ENCODE peak calls at places on chromosomes 13 and 19, in five cellular contexts. K is WERI-Rb-1, C is stomach, U is tibial nerve, W is choroid plexus epithelial cell. B is an unnamed sample.

GRCh38 chr19:43534811-43535761 is 2.1 kb downstream of the ZNF575 start:
- DNase-seq in C (peak; percentile 68), U (peak; percentile 60), K (peak; percentile 81), W (peak; percentile 75), B (peak; percentile 57)

GRCh38 chr19:23996549-23996948 is 81.9 kb downstream of the ZNF726 start:
- DNase-seq in K (no peak), U (no peak), W (peak; percentile 14), C (no peak), B (no peak)

GRCh38 chr19:16920816-16921529 is 32.2 kb downstream of the F2RL3 start:
- DNase-seq in K (no peak), W (peak; percentile 81), C (no peak), U (no peak), B (peak; percentile 98)

GRCh38 chr13:74573654-74574053 is 439.4 kb upstream of the KLF12 start:
- DNase-seq in K (peak; percentile 64), U (no peak), W (no peak), C (no peak), B (no peak)

GRCh38 chr13:45749026-45749759 is 47.1 kb downstream of the CBY2 start:
- DNase-seq in K (peak; percentile 74), U (no peak), C (no peak), W (no peak), B (no peak)

GRCh38 chr13:39603424-39603947 is 493 bp upstream of the LHFPL6 start:
- DNase-seq in C (no peak), K (peak; percentile 27), U (no peak), W (peak; percentile 39), B (peak; percentile 41)

GRCh38 chr13:78409172-78409571 is 194.2 kb downstream of the POU4F1 start:
- DNase-seq in W (no peak), K (no peak), C (no peak), U (no peak), B (no peak)

GRCh38 chr19:46392252-46392801 is 21.0 kb downstream of the CCDC8 start:
- DNase-seq in C (no peak), W (peak; percentile 71), K (no peak), U (no peak), B (no peak)

GRCh38 chr13:50386527-50387123 is 371.4 kb downstream of the KCNRG start:
- DNase-seq in K (peak; percentile 9), W (peak; percentile 78), C (no peak), U (peak; percentile 19), B (no peak)

GRCh38 chr13:36736119-36736726 is 62.4 kb downstream of the SERTM1 start:
- DNase-seq in W (peak; percentile 82), K (peak; percentile 32), C (peak; percentile 45), U (peak; percentile 64), B (peak; percentile 66)

GRCh38 chr19:54449701-54450069 is 686 bp downstream of the LENG8 start:
- DNase-seq in C (no peak), K (no peak), W (no peak), U (no peak), B (peak; percentile 32)

GRCh38 chr19:12884627-12884925 is 2.4 kb downstream of the KLF1 start:
- DNase-seq in K (no peak), C (no peak), W (no peak), U (no peak), B (no peak)

GRCh38 chr13:25869941-25870340 is 181.9 kb downstream of the SHISA2 start:
- DNase-seq in C (no peak), W (no peak), U (no peak), K (no peak), B (no peak)

GRCh38 chr19:48698046-48698445 is 2.3 kb downstream of the FUT2 start:
- DNase-seq in K (no peak), C (peak; percentile 87), U (no peak), W (peak; percentile 82), B (peak; percentile 37)

GRCh38 chr13:27405521-27406134 is 18.8 kb upstream of the GTF3A start:
- DNase-seq in C (no peak), W (no peak), U (no peak), K (no peak), B (peak; percentile 58)

GRCh38 chr19:38551450-38551813 is 66.3 kb downstream of the MAP4K1 start:
- DNase-seq in W (no peak), K (no peak), C (no peak), U (no peak), B (no peak)

GRCh38 chr13:24107955-24108614 is 52.4 kb upstream of the SPATA13 start:
- DNase-seq in U (no peak), K (no peak), W (no peak), C (no peak), B (peak; percentile 13)

GRCh38 chr13:112743451-112744305 is 53.8 kb downstream of the ATP11A start:
- DNase-seq in K (no peak), C (no peak), W (no peak), U (no peak), B (no peak)

GRCh38 chr19:9941236-9941635 is 4.9 kb upstream of the OLFM2 start:
- DNase-seq in U (no peak), C (no peak), K (no peak), W (no peak), B (no peak)

GRCh38 chr19:9941646-9942045 is 5.3 kb upstream of the OLFM2 start:
- DNase-seq in U (no peak), W (no peak), C (no peak), K (no peak), B (no peak)

GRCh38 chr19:9947441-9947840 is 11.1 kb upstream of the OLFM2 start:
- DNase-seq in C (no peak), W (no peak), U (no peak), K (no peak), B (no peak)

GRCh38 chr19:9943744-9944143 is 7.4 kb upstream of the OLFM2 start:
- DNase-seq in K (no peak), W (no peak), U (no peak), C (no peak), B (no peak)

GRCh38 chr19:9945319-9945966 is 9.1 kb upstream of the OLFM2 start:
- DNase-seq in C (peak; percentile 41), K (no peak), W (peak; percentile 92), U (peak; percentile 91), B (peak; percentile 70)
- TF ChIP-seq CTCF in C (no peak), K (no peak), W (no peak), U (no peak), B (no peak)

DNA sequence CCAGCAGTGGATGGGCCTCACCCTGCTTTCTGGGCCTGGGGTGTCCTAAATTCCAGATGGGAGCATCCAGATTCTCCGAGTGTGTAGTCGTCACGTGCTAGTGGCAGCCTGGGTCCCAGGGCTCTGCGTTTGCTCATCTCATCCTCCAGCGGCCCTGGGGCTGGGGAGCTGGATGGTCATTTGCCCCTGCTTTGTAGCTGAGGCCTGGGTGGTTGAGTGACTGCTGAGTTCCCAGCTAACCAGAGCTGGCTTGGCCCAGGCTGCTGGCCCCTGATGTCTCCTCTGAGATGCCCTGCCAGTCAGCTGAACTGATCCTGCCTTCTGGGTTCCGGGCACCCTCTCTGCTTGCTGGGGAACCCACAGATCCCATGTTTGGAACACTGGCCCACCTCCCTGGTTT is 22.5 kb upstream of the CRTC1 start:
- DNase-seq in C (no peak), U (no peak), K (no peak), W (no peak), B (no peak)
- H3K4me3 ChIP-seq in C (no peak overlapping the region), U (no peak overlapping the region), K (no peak overlapping the region), W (no peak overlapping the region), B (no peak overlapping the region)

GRCh38 chr19:8363803-8364771 is at the start of gene ANGPTL4:
- DNase-seq in C (peak; percentile 82), W (peak; percentile 81), K (peak; percentile 74), U (peak; percentile 75), B (peak; percentile 80)
- TF ChIP-seq CTCF in C (peak; percentile 10), W (peak; percentile 31), K (peak; percentile 53), U (no peak), B (peak; percentile 3)

DNA sequence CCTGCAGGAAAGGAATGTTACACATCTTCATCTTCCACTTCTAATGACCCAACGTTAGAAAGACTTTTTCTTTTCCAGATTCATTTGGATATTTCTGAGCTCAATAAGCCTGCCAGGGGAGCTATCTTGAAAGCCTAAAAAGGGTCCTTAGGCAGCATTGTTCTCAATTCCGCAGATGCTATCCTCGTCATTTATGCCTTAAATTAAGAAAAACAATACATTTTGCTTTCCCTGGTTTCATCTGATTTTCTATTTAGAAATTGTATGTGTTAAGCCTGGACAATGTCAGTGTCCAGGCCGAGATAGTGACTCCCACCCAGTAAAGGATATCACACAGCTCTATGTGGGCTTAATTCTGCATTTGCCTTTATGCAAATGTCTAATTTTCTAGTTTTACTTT is 721.3 kb downstream of the DIAPH3 start:
- DNase-seq in C (no peak), K (no peak), W (no peak), U (no peak), B (no peak)
- H3K4me3 ChIP-seq in C (no peak overlapping the region), K (no peak overlapping the region), W (no peak overlapping the region), U (no peak overlapping the region), B (no peak overlapping the region)

DNA sequence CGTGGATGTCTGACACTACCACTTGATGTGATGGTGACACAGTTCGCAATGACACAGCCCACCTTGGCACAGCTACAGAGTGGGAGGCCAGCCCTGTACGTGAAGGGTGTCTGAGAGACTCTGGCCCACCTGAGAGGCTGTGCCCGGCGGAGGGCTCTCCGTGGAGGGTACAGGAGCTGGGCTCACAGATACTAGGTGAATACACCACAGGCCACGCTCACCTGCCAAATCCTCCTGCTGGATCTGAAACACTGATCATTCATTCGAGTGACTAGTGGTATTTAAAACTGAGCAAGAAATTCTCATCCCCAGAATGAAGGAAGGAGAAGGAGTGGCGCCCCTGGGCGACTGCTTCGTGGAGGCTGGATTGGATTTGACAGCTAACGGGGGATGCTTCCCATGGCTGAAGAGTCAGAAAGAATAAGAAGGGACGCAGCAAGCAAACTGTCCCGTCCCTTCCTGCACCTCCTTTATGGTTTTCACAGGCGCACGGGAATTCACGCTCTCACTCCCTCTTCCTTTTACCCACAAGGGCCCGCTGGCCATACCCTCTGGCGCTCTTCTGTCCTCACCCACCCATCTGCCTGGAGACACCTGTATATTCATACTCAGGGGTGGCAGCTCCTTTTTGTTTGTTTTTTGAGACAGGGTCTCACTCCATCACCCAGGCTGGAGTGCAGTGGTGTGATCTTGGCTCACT is 25.0 kb downstream of the CEBPG start:
- DNase-seq in K (no peak), U (no peak), C (no peak), W (no peak), B (no peak)
- TF ChIP-seq CTCF in K (no peak), U (no peak), C (no peak), W (no peak), B (no peak)

DNA sequence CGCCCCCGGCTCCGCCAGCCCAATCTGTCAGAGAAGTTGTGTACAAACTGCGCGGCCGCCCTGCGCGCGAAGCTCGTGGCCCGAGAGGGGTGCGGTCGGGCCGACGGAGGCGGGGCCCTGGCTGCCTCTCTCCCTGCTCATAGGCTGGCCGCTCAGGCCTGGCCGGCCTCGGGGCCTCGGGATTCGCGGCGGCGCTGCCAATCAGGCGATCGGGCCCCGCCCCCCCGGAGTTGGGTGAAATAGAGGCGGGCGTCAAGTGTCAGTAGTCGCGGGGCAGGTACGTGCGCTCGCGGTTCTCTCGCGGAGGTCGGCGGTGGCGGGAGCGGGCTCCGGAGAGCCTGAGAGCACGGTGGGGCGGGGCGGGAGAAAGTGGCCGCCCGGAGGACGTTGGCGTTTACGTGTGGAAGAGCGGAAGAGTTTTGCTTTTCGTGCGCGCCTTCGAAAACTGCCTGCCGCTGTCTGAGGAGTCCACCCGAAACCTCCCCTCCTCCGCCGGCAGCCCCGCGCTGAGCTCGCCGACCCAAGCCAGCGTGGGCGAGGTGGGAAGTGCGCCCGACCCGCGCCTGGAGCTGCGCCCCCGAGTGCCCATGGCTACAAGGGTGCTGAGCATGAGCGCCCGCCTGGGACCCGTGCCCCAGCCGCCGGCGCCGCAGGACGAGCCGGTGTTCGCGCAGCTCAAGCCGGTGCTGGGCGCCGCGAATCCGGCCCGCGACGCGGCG is at the start of gene KLF5:
- DNase-seq in U (peak; percentile 97), K (peak; percentile 98), C (peak; percentile 99), W (peak; percentile 94), B (peak; percentile 99)
- H3K4me3 ChIP-seq in U (peak within 1 kb of the TSS; percentile 89), K (peak within 1 kb of the TSS; percentile 81), C (peak within 1 kb of the TSS; percentile 69), W (peak within 1 kb of the TSS; percentile 77), B (peak within 1 kb of the TSS; percentile 91)

B was measured in epithelial cell of esophagus.